ENCODE peak calls at places on chromosomes 16 and 17, in six cellular contexts. W, K, N, Y, E and O are unnamed samples.

GRCh38 chr17:28507567-28508195 is 1.5 kb downstream of the FOXN1 start:
- DNase-seq in W (no peak), K (no peak), N (no peak), Y (no peak), E (no peak), O (no peak)

GRCh38 chr17:1110844-1111598 is 68.8 kb downstream of the ABR start:
- DNase-seq in W (no peak), K (peak), N (no peak), Y (peak), E (peak), O (peak)

GRCh38 chr16:88354229-88355092 is 28.3 kb upstream of the ZNF469 start:
- DNase-seq in W (no peak), K (peak), N (no peak), Y (no peak), E (no peak), O (no peak)

GRCh38 chr17:66459811-66460270 is 157.4 kb downstream of the PRKCA start:
- DNase-seq in W (no peak), K (no peak), N (no peak), Y (peak), E (peak), O (peak)

GRCh38 chr17:68812876-68813584 is 142.2 kb downstream of the ABCA8 start:
- DNase-seq in W (no peak), K (no peak), N (no peak), Y (no peak), E (no peak), O (no peak)

GRCh38 chr16:24909856-24910255 is 64.1 kb downstream of the SLC5A11 start:
- DNase-seq in W (no peak), K (no peak), N (no peak), Y (no peak), E (no peak), O (no peak)

GRCh38 chr17:62963296-62963695 is 2.7 kb upstream of the TANC2 start:
- DNase-seq in W (no peak), K (no peak), N (no peak), Y (peak), E (no peak), O (no peak)

GRCh38 chr17:80612997-80613731 is 68.5 kb downstream of the RPTOR start:
- DNase-seq in W (no peak), K (no peak), N (no peak), Y (no peak), E (no peak), O (no peak)

GRCh38 chr17:41654134-41654907 is 29.9 kb upstream of the KRT17 start:
- DNase-seq in W (no peak), K (no peak), N (no peak), Y (no peak), E (no peak), O (no peak)

GRCh38 chr17:7801582-7801981 is 32.4 kb upstream of the KDM6B start:
- DNase-seq in W (no peak), K (no peak), N (no peak), Y (no peak), E (no peak), O (no peak)

GRCh38 chr17:38740806-38741205 is 7.3 kb downstream of the PCGF2 start:
- DNase-seq in W (no peak), K (no peak), N (no peak), Y (no peak), E (no peak), O (peak)

GRCh38 chr17:22512997-22513538 is 820.7 kb downstream of the KCNJ18 start:
- DNase-seq in W (no peak), K (no peak), N (peak), Y (no peak), E (no peak), O (no peak)

GRCh38 chr17:18002171-18002570 is 29.5 kb downstream of the DRC3 start:
- DNase-seq in W (no peak), K (no peak), N (no peak), Y (no peak), E (no peak), O (peak)

GRCh38 chr17:61474235-61474927 is 22.2 kb downstream of the TBX4 start:
- DNase-seq in W (no peak), K (no peak), N (no peak), Y (no peak), E (no peak), O (no peak)

GRCh38 chr16:15672514-15673167 is 22.6 kb downstream of the NDE1 start:
- DNase-seq in W (peak), K (peak), N (no peak), Y (peak), E (peak), O (peak)

GRCh38 chr16:17497648-17498047 is 26.9 kb upstream of the XYLT1 start:
- DNase-seq in W (no peak), K (no peak), N (peak), Y (no peak), E (peak), O (no peak)

GRCh38 chr17:82568997-82569393 is 49.5 kb downstream of the FOXK2 start:
- DNase-seq in W (no peak), K (no peak), N (no peak), Y (no peak), E (no peak), O (no peak)

GRCh38 chr17:75349589-75349988 is 55.9 kb downstream of the GRB2 start:
- DNase-seq in W (no peak), K (no peak), N (no peak), Y (no peak), E (no peak), O (no peak)

GRCh38 chr17:13541032-13541480 is 60.7 kb downstream of the HS3ST3A1 start:
- DNase-seq in W (no peak), K (no peak), N (no peak), Y (peak), E (peak), O (peak)

GRCh38 chr16:86026916-86027315 is 128.0 kb downstream of the IRF8 start:
- DNase-seq in W (no peak), K (no peak), N (no peak), Y (no peak), E (no peak), O (no peak)

GRCh38 chr17:77231076-77231871 is 90.5 kb downstream of the SEC14L1 start:
- DNase-seq in W (no peak), K (no peak), N (no peak), Y (no peak), E (no peak), O (no peak)

GRCh38 chr17:2965621-2966275 is 97.7 kb downstream of the OR1D5 start:
- DNase-seq in W (no peak), K (no peak), N (no peak), Y (peak), E (no peak), O (peak)

GRCh38 chr17:15303293-15303692 is 38.1 kb downstream of the TEKT3 start:
- DNase-seq in W (no peak), K (no peak), N (no peak), Y (no peak), E (no peak), O (no peak)

GRCh38 chr17:78362232-78362631 is 2.4 kb upstream of the SOCS3 start:
- DNase-seq in W (no peak), K (no peak), N (no peak), Y (no peak), E (no peak), O (no peak)

GRCh38 chr16:85438981-85439639 is 174.0 kb upstream of the GSE1 start:
- DNase-seq in W (no peak), K (no peak), N (no peak), Y (no peak), E (no peak), O (no peak)

GRCh38 chr17:81998222-81998621 is 20.8 kb downstream of the ASPSCR1 start:
- DNase-seq in W (no peak), K (no peak), N (no peak), Y (no peak), E (no peak), O (no peak)

GRCh38 chr16:6428861-6429260 is 903.8 kb upstream of the RBFOX1 start:
- DNase-seq in W (no peak), K (no peak), N (no peak), Y (no peak), E (no peak), O (no peak)

GRCh38 chr17:61465550-61466237 is 13.5 kb downstream of the TBX4 start:
- DNase-seq in W (no peak), K (no peak), N (no peak), Y (no peak), E (no peak), O (no peak)

GRCh38 chr16:52309761-52310416 is 237.1 kb downstream of the TOX3 start:
- DNase-seq in W (no peak), K (no peak), N (no peak), Y (no peak), E (no peak), O (no peak)
- H3K4me3 ChIP-seq in W (no peak), K (no peak), N (no peak), Y (no peak), E (no peak), O (no peak)

GRCh38 chr16:19555938-19556778 is 655 bp downstream of the VPS35L start:
- DNase-seq in W (no peak), K (no peak), N (no peak), Y (peak), E (no peak), O (peak)
- TF ChIP-seq CTCF in W (no peak), K (no peak), N (no peak), Y (peak), E (peak), O (peak)

GRCh38 chr16:12574721-12575120 is 229.0 kb downstream of the CPPED1 start:
- DNase-seq in W (no peak), K (no peak), N (no peak), Y (no peak), E (no peak), O (no peak)
- H3K4me3 ChIP-seq in W (no peak), K (no peak), N (no peak), Y (no peak), E (no peak), O (no peak)

DNA sequence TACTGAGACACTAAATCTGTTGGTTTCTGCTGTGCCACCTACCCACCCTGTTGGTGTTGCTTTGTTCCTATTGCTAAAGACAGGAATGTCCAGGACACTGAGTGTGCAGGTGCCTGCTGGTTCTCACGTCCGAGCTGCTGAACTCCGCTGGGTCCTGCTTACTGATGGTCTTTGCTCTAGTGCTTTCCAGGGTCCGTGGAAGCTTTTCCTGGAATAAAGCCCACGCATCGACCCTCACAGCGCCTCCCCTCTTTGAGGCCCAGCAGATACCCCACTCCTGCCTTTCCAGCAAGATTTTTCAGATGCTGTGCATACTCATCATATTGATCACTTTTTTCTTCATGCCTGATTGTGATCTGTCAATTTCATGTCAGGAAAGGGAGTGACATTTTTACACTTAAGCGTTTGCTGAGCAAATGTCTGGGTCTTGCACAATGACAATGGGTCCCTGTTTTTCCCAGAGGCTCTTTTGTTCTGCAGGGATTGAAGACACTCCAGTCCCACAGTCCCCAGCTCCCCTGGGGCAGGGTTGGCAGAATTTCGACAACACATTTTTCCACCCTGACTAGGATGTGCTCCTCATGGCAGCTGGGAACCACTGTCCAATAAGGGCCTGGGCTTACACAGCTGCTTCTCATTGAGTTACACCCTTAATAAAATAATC is 14.6 kb downstream of the STH start:
- DNase-seq in W (no peak), K (no peak), N (no peak), Y (peak), E (no peak), O (peak)
- TF ChIP-seq CTCF in W (no peak), K (no peak), N (no peak), Y (no peak), E (no peak), O (no peak)

GRCh38 chr17:39772987-39773664 is 35.4 kb downstream of the GRB7 start:
- DNase-seq in W (no peak), K (no peak), N (no peak), Y (no peak), E (no peak), O (no peak)
- H3K4me3 ChIP-seq in W (peak), K (no peak), N (no peak), Y (no peak), E (no peak), O (no peak)

DNA sequence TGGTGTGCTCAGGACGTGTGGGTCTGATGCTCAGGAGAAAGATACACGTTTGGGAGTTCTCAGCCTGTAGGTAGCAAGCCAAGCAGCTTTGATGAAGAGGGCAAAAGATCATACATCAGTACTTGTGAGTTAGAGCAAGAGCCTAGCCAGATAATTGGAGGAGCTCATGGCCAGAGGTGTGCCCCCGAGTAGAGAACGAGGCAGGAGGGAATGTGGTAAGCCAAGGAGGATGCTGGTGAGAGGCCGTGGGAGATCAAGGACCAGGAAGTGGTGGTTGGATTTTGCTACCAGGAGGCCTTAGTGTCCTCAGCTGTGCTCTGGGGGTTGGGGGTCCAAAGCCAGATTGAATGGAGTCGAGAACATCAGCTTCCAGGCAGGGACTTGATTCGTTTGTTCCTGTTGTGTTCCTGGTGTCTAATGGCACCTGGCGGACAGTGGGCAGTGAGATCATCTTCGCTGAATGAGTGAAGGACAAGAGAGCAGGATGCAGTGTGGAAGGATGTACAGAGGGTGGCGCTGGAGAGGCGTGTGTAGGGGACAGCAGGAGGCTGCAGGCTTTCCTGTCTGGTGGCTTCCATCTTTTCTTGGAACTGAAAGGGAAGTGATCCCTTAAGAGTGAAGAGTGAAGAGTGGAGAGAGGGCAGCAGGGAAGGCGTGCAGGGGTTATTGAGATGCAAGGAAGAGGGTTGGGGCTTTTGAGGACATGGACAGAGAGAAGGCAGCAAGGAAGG is 11.6 kb downstream of the FBXL19 start:
- DNase-seq in W (no peak), K (peak), N (no peak), Y (peak), E (no peak), O (peak)
- TF ChIP-seq CTCF in W (peak), K (peak), N (peak), Y (peak), E (peak), O (peak)

GRCh38 chr16:83810906-83811305 is 3.1 kb downstream of the HSBP1 start:
- DNase-seq in W (no peak), K (no peak), N (no peak), Y (peak), E (no peak), O (no peak)
- H3K4me3 ChIP-seq in W (no peak), K (peak), N (no peak), Y (no peak), E (no peak), O (no peak)